ENCODE peak calls at places on chromosomes 1 and 21, in seven cellular contexts. I is left lung, E is AG10803, G is endothelial cell, P is lower leg skin, O is nephron progenitor cell, J is GM20000. V is an unnamed sample.

GRCh38 chr1:90761781-90762589 is 44.9 kb upstream of the BARHL2 start:
- DNase-seq in I (no peak), E (no peak), G (no peak), P (no peak), O (peak; percentile 19), J (no peak), V (no peak)

GRCh38 chr1:167746988-167747655 is 25.3 kb downstream of the MPZL1 start:
- DNase-seq in I (no peak), E (no peak), G (no peak), P (no peak), O (no peak), J (no peak), V (no peak)

GRCh38 chr1:161763522-161764098 is 2.5 kb upstream of the ATF6 start:
- DNase-seq in I (no peak), E (no peak), G (no peak), P (no peak), O (peak; percentile 16), J (peak; percentile 29), V (peak; percentile 59)

GRCh38 chr1:189496768-189497167 is 980.9 kb downstream of the BRINP3 start:
- DNase-seq in I (no peak), E (no peak), G (no peak), P (no peak), O (no peak), J (no peak), V (no peak)

GRCh38 chr1:15153842-15154479 is 414 bp downstream of the TMEM51 start:
- DNase-seq in I (peak; percentile 74), E (peak; percentile 40), G (peak; percentile 81), P (peak; percentile 89), O (peak; percentile 80), J (peak; percentile 80), V (no peak)

GRCh38 chr1:231442735-231443134 is 20.6 kb upstream of the EGLN1 start:
- DNase-seq in I (no peak), E (peak; percentile 51), G (no peak), P (no peak), O (no peak), J (no peak), V (no peak)

GRCh38 chr1:53057134-53057533 is 4.9 kb upstream of the PODN start:
- DNase-seq in I (no peak), E (peak; percentile 91), G (no peak), P (no peak), O (no peak), J (no peak), V (no peak)

GRCh38 chr1:54926955-54927354 is 40.0 kb upstream of the DHCR24 start:
- DNase-seq in I (no peak), E (no peak), G (no peak), P (no peak), O (no peak), J (no peak), V (no peak)

GRCh38 chr21:34926784-34927548 is 122.1 kb downstream of the RUNX1 start:
- DNase-seq in I (no peak), E (peak; percentile 41), G (no peak), P (no peak), O (no peak), J (no peak), V (no peak)

DNA sequence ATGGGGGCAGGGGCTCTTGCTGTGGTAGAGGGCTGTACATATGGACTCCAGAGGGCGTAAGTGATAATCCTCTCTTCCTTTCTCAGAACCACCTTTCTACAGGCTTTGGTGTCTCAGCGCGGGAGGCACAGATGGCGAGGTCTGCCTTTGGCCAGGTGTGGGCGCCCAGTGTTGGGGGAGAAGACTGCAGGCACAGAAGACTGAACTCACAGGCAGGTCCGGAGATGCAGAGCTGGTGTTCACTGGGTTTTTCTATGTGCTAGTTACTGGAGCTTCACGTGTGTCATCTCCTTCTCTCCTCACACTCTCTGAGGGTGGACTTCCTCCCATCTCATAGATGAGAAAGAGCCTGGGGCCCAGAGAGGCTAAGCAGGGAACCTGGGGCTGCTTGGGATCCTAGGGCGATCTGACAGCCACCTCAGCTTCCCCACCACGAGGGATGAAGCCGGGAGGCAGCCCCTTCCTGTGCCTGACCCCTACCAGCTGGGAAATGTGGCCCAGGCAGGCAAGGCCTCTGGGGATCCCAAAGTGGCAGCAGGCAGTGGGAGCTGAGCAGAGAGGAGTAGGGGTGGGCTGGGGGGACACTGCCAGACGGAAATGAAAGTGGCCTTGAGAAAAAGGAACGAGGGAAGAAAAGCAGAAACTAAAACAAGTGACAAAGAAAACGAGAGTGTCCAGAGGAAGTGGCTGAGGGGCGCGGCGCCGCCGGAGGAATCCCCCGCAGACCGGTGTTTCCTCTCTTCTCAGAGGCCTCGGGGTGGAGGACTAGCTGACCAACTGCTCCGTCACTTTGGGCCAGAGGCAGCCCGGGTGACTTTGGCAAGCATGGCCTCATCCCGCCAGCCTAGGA is 191.6 kb downstream of the HIVEP3 start:
- DNase-seq in I (peak; percentile 87), E (no peak), G (no peak), P (peak; percentile 92), O (no peak), J (peak; percentile 64), V (peak; percentile 83)
- TF ChIP-seq CTCF in I (no peak), E (no peak), G (no peak), P (no peak), O (no peak), J (peak; percentile 27), V (peak; percentile 26)

GRCh38 chr21:17088500-17088899 is 424.3 kb upstream of the CXADR start:
- DNase-seq in I (no peak), E (no peak), G (no peak), P (no peak), O (no peak), J (no peak), V (no peak)
- TF ChIP-seq CTCF in I (no peak), E (no peak), G (no peak), P (no peak), O (no peak), J (no peak), V (no peak)

DNA sequence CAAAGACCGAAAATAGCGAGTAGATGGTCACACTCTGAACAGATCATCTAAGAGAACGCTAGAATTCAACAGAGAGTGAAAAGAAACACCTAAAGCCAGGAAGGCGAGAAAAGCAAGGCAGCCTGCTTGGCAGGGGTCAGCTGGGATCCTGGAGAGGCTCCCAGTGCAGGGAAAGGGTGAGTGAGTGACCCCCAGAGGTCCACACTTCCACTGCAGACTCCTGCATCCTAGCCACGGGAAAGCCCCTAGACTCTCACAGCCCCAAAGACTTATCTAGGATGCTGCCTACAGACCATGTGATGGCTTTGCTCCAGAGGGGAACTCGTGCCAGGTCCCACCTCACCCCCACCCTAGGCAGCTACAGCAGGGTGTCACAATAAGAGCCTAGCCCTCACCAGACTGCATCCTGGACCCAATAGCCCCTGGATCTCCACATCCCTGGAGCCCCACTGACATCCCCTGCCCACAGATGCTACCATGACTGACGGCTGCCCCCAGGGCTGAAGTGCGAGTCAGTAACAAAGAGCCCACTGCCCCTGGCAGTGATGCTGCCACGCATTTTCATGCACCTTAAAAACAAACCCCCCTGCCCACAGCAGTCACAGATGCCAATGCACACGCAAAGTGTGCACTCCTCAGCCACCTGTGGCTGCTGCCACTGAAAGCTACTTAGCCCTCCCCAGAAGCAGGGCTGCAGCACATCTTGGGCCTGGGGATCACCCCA is 62.2 kb downstream of the PSMG1 start:
- DNase-seq in I (no peak), E (no peak), G (peak; percentile 33), P (peak; percentile 77), O (peak; percentile 26), J (no peak), V (no peak)
- TF ChIP-seq CTCF in I (no peak), E (no peak), G (no peak), P (no peak), O (peak; percentile 19), J (no peak), V (no peak)

GRCh38 chr1:27549807-27550408 is 54.0 kb downstream of the AHDC1 start:
- DNase-seq in I (no peak), E (no peak), G (no peak), P (no peak), O (no peak), J (no peak), V (no peak)

GRCh38 chr1:27548858-27549719 is 54.9 kb downstream of the AHDC1 start:
- DNase-seq in I (no peak), E (no peak), G (no peak), P (no peak), O (no peak), J (no peak), V (no peak)

GRCh38 chr1:27545876-27546275 is 55.9 kb upstream of the WASF2 start:
- DNase-seq in I (no peak), E (no peak), G (no peak), P (no peak), O (no peak), J (no peak), V (no peak)

GRCh38 chr1:27548136-27548853 is 55.6 kb downstream of the AHDC1 start:
- DNase-seq in I (no peak), E (no peak), G (no peak), P (no peak), O (no peak), J (no peak), V (no peak)

DNA sequence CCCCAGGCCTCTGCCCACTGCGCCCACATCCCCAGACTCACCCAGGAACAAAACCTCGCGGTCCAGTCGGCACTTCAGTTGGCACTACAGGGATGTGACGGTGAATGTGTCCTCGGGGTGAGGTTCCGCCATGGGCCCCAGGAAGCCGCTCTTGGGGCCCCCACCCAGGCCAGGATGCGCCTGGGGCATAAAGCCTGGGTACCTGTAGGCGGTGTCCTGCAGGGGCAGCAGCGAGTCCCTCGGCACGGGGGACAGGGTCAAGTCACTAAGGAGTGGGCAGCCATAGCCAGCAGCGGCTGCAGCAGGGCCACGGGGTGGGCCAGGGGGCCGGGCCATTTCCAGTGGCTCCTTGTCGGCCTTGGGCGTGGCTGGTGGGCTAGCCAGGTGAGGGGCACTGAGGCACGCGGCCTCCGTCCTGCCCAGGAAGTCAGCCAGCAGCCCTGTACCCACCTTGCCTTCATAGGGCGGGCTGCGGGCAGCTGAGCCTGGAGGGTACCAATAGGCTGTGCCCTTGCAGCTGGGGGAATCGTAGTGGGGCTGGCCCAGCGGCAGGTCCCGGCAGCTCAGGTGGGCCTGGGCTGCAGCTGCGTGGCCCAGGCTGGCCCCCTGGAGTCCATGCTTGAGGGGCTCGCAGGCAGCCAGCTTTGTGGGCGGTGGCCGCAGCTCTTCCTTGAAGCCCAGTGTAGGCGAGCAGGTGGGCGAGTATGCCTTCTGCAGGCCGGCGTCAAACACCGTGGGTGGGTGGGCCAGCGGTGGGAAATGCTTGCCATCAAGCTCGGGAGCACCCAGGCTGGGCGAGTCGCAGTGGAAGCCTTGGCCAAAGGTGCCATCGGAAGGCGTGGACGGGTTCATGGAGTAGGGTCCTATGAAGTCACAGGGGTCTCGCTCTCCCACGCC is 56.5 kb downstream of the AHDC1 start:
- DNase-seq in I (no peak), E (no peak), G (no peak), P (no peak), O (no peak), J (no peak), V (no peak)
- TF ChIP-seq CTCF in I (no peak), E (no peak), G (peak; percentile 40), P (no peak), O (no peak), J (no peak), V (no peak)

GRCh38 chr1:208043690-208044089 is 132.8 kb upstream of the CD34 start:
- DNase-seq in I (no peak), E (no peak), G (no peak), P (no peak), O (no peak), J (no peak), V (no peak)
- TF ChIP-seq CTCF in I (no peak), E (no peak), G (no peak), P (no peak), O (no peak), J (no peak), V (no peak)

GRCh38 chr1:212608956-212609700 is 567 bp downstream of the ATF3 start:
- DNase-seq in I (peak; percentile 57), E (peak; percentile 42), G (peak; percentile 80), P (peak; percentile 92), O (peak; percentile 83), J (peak; percentile 75), V (peak; percentile 74)
- TF ChIP-seq CTCF in I (peak; percentile 42), E (peak; percentile 40), G (peak; percentile 66), P (no peak), O (peak; percentile 67), J (peak; percentile 58), V (peak; percentile 70)

V was measured in GM12865.